ENCODE peak calls at places on chromosomes 12 and 14, in eight cellular contexts. V is tibial nerve, C is A549, N is ovary, T is stomach, Y is SK-N-SH, B is transverse colon, G is sigmoid colon. M is an unnamed sample.

GRCh38 chr14:61260939-61261776 is 20.0 kb downstream of the TMEM30B start:
- DNase-seq in C (no peak), T (no peak), B (no peak), V (no peak), G (no peak), N (no peak), Y (no peak), M (no peak)

GRCh38 chr12:120079352-120080042 is 37.1 kb downstream of the RAB35 start:
- DNase-seq in T (no peak), B (no peak), Y (no peak), V (no peak), C (peak; percentile 67), G (no peak), N (no peak), M (peak; percentile 69)

GRCh38 chr12:31728289-31728916 is 418 bp downstream of the AMN1 start:
- DNase-seq in V (no peak), T (peak; percentile 47), N (no peak), Y (peak; percentile 60), G (peak; percentile 70), B (peak; percentile 62), C (peak; percentile 77), M (peak; percentile 73)

GRCh38 chr12:26054383-26054782 is 70.5 kb downstream of the BHLHE41 start:
- DNase-seq in G (no peak), V (no peak), B (no peak), T (no peak), N (no peak), Y (no peak), C (no peak), M (no peak)

GRCh38 chr14:93969082-93969828 is 7.1 kb downstream of the ASB2 start:
- DNase-seq in V (no peak), C (no peak), N (no peak), B (no peak), G (no peak), T (no peak), Y (no peak), M (no peak)

GRCh38 chr12:57104292-57104910 is 6.8 kb downstream of the STAT6 start:
- DNase-seq in Y (peak; percentile 23), V (no peak), T (peak; percentile 22), G (no peak), C (no peak), B (no peak), N (no peak), M (peak; percentile 60)

GRCh38 chr12:48882325-48882687 is 16.6 kb upstream of the RND1 start:
- DNase-seq in Y (no peak), C (no peak), T (peak; percentile 56), G (no peak), V (no peak), B (no peak), N (no peak), M (no peak)

GRCh38 chr14:92577321-92577742 is 63.8 kb downstream of the RIN3 start:
- DNase-seq in Y (no peak), G (no peak), C (no peak), B (no peak), T (no peak), V (no peak), N (no peak), M (no peak)

GRCh38 chr14:36555998-36556743 is 26.2 kb downstream of the NKX2-8 start:
- DNase-seq in N (no peak), C (no peak), Y (no peak), T (no peak), V (no peak), G (no peak), B (no peak), M (no peak)

GRCh38 chr12:118432812-118433540 is 56.6 kb downstream of the SUDS3 start:
- DNase-seq in T (no peak), B (peak; percentile 12), V (no peak), Y (no peak), N (no peak), C (no peak), G (no peak), M (no peak)

GRCh38 chr12:26177303-26177702 is 18.1 kb upstream of the SSPN start:
- DNase-seq in Y (no peak), N (no peak), V (no peak), T (no peak), C (no peak), B (peak; percentile 61), G (no peak), M (no peak)

GRCh38 chr12:68334136-68334535 is 2.0 kb upstream of the MDM1 start:
- DNase-seq in V (no peak), Y (peak; percentile 19), N (no peak), C (no peak), B (peak; percentile 36), G (no peak), T (no peak), M (no peak)

GRCh38 chr14:59321184-59321952 is 132.9 kb downstream of the DAAM1 start:
- DNase-seq in B (no peak), G (no peak), N (no peak), T (no peak), Y (no peak), C (no peak), V (no peak), M (no peak)

GRCh38 chr14:51880810-51881580 is 20.6 kb downstream of the GNG2 start:
- DNase-seq in T (no peak), G (no peak), V (no peak), N (peak; percentile 24), Y (no peak), B (no peak), C (no peak), M (no peak)

GRCh38 chr12:121579190-121579791 is 1.5 kb downstream of the KDM2B start:
- DNase-seq in Y (peak; percentile 76), V (peak; percentile 18), B (peak; percentile 54), N (peak; percentile 43), C (no peak), G (peak; percentile 75), T (peak; percentile 41), M (peak; percentile 80)
- TF ChIP-seq EP300 in Y (no peak), V (no peak), B (no peak), N (no peak), C (no peak), G (no peak), T (no peak), M (no peak)

GRCh38 chr12:12811343-12811742 is 1.8 kb upstream of the DDX47 start:
- DNase-seq in N (no peak), C (no peak), G (no peak), B (no peak), T (no peak), Y (no peak), V (no peak), M (no peak)

GRCh38 chr12:12810507-12811143 is 2.5 kb upstream of the DDX47 start:
- DNase-seq in B (no peak), Y (no peak), T (no peak), G (no peak), V (no peak), N (no peak), C (no peak), M (no peak)

GRCh38 chr12:12804432-12804886 is 8.7 kb upstream of the DDX47 start:
- DNase-seq in C (peak; percentile 86), N (no peak), B (no peak), G (no peak), T (no peak), Y (no peak), V (no peak), M (no peak)

GRCh38 chr12:12806784-12807516 is 6.2 kb upstream of the DDX47 start:
- DNase-seq in G (no peak), Y (no peak), N (no peak), V (no peak), B (no peak), T (no peak), C (no peak), M (no peak)

DNA sequence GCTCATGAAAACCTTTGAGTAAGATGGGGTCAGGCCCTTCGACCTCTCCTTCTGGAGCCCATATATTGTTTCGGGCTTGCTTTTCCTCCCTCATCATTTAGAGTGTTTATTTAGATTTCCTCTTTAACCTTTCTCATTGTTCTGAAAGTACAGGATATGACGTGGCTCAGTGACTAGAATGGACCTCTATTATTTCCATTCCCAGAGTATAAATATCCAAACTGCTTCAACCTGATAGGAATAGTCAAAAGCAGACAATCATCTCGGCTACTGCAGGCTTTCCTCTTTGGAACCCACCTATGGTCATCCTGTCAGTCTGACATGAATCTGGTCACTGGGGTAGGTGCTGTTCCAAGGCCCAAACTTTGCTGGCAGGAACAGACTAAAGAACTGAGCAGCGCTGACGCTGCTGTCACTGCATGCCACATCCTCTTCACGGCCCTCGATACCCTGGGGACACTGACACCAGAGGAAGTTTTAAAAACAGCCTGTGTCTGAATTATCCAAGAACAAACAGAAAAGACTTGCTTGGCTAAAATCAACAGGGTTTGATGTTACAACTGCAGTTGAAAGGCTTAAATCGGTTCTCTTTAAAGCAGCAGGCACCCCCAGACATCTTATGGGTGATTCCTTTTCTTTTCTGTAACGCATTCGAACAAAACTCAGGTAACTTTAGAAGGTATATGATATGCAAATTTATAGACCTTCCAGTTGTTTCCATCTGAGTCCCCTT is 5.0 kb upstream of the DDX47 start:
- DNase-seq in N (no peak), C (no peak), Y (no peak), B (peak; percentile 60), T (peak; percentile 43), G (peak; percentile 71), V (no peak), M (no peak)
- H3K4me1 ChIP-seq in N (peaks cover 4% of the 10 kb centered on the region), C (peaks cover 65% of the 10 kb centered on the region), Y (peaks cover 24% of the 10 kb centered on the region), B (peaks cover under 1% of the 10 kb centered on the region), T (peaks cover 14% of the 10 kb centered on the region), G (peaks cover 8% of the 10 kb centered on the region), V (peaks cover 27% of the 10 kb centered on the region), M (peaks cover 53% of the 10 kb centered on the region)

GRCh38 chr12:51263341-51263740 is 6.9 kb downstream of the SMAGP start:
- DNase-seq in C (no peak), G (no peak), T (no peak), Y (no peak), B (no peak), N (no peak), V (no peak), M (peak; percentile 7)

GRCh38 chr12:51265024-51265423 is 5.2 kb downstream of the SMAGP start:
- DNase-seq in C (no peak), Y (no peak), B (no peak), T (no peak), N (no peak), V (no peak), G (no peak), M (no peak)

GRCh38 chr12:51264297-51264696 is 5.9 kb downstream of the SMAGP start:
- DNase-seq in T (no peak), N (no peak), V (no peak), Y (no peak), G (no peak), B (no peak), C (no peak), M (no peak)

GRCh38 chr12:51262758-51263177 is 7.4 kb downstream of the SMAGP start:
- DNase-seq in B (peak; percentile 79), N (peak; percentile 72), Y (no peak), T (peak; percentile 78), V (no peak), C (peak; percentile 46), G (no peak), M (no peak)
- TF ChIP-seq EP300 in B (no peak), N (no peak), Y (no peak), T (no peak), V (no peak), C (no peak), G (no peak), M (no peak)

GRCh38 chr14:54671537-54671936 is 104.6 kb downstream of the SAMD4A start:
- DNase-seq in V (no peak), B (no peak), N (no peak), T (no peak), Y (no peak), G (no peak), C (no peak), M (no peak)
- H3K4me1 ChIP-seq in V (peaks cover 65% of the 10 kb centered on the region), B (peaks cover 11% of the 10 kb centered on the region), N (peaks cover 1% of the 10 kb centered on the region), T (peaks cover 7% of the 10 kb centered on the region), Y (peaks cover 48% of the 10 kb centered on the region), G (peaks cover 77% of the 10 kb centered on the region), C (peaks cover 32% of the 10 kb centered on the region), M (peaks cover 39% of the 10 kb centered on the region)

M was measured in suprapubic skin.